ENCODE peak calls at places on chromosome 7, in four cellular contexts. N, L, H and A are unnamed samples.

GRCh38 chr7:158345731-158346130 is 241.9 kb downstream of the PTPRN2 start:
- DNase-seq in N (no peak), L (no peak), H (peak; percentile 20), A (no peak)

GRCh38 chr7:20102970-20103369 is 114.2 kb downstream of the MACC1 start:
- DNase-seq in N (no peak), L (no peak), H (no peak), A (no peak)

GRCh38 chr7:68321076-68321639 is 1277.1 kb upstream of the AUTS2 start:
- DNase-seq in N (no peak), L (no peak), H (no peak), A (no peak)

GRCh38 chr7:70647801-70648491 is 484.0 kb upstream of the GALNT17 start:
- DNase-seq in N (peak; percentile 84), L (peak; percentile 47), H (no peak), A (peak; percentile 72)

GRCh38 chr7:57867884-57868701 is 418.1 kb downstream of the ZNF716 start:
- DNase-seq in N (no peak), L (no peak), H (no peak), A (no peak)

GRCh38 chr7:17239046-17239445 is 59.4 kb upstream of the AHR start:
- DNase-seq in N (no peak), L (no peak), H (no peak), A (no peak)

GRCh38 chr7:115910541-115911164 is 119.9 kb downstream of the TFEC start:
- DNase-seq in N (no peak), L (no peak), H (no peak), A (peak; percentile 30)

GRCh38 chr7:50352282-50352681 is 47.8 kb downstream of the IKZF1 start:
- DNase-seq in N (no peak), L (no peak), H (no peak), A (no peak)

GRCh38 chr7:85104432-85105205 is 82.2 kb downstream of the SEMA3D start:
- DNase-seq in N (no peak), L (no peak), H (no peak), A (no peak)

GRCh38 chr7:137682596-137682995 is 164.2 kb downstream of the DGKI start:
- DNase-seq in N (no peak), L (no peak), H (no peak), A (no peak)

GRCh38 chr7:154188330-154188729 is 136.1 kb downstream of the DPP6 start:
- DNase-seq in N (no peak), L (no peak), H (no peak), A (no peak)

GRCh38 chr7:77184990-77185389 is 14.6 kb downstream of the FGL2 start:
- DNase-seq in N (no peak), L (no peak), H (no peak), A (no peak)

GRCh38 chr7:13908667-13909382 is 80.6 kb downstream of the ETV1 start:
- DNase-seq in N (no peak), L (no peak), H (no peak), A (peak; percentile 27)

GRCh38 chr7:157664034-157664433 is 327.2 kb downstream of the DNAJB6 start:
- DNase-seq in N (no peak), L (no peak), H (no peak), A (no peak)

GRCh38 chr7:54187886-54188518 is 354.2 kb upstream of the VSTM2A start:
- DNase-seq in N (no peak), L (no peak), H (no peak), A (no peak)

GRCh38 chr7:69577221-69577620 is 21.1 kb upstream of the AUTS2 start:
- DNase-seq in N (no peak), L (no peak), H (no peak), A (no peak)

GRCh38 chr7:116543664-116544063 is 18.8 kb downstream of the CAV1 start:
- DNase-seq in N (no peak), L (no peak), H (no peak), A (no peak)

GRCh38 chr7:27661776-27662489 is 750 bp downstream of the HIBADH start:
- DNase-seq in N (peak; percentile 66), L (no peak), H (no peak), A (peak; percentile 13)

GRCh38 chr7:2201686-2202360 is 30.9 kb downstream of the MAD1L1 start:
- DNase-seq in N (no peak), L (no peak), H (peak; percentile 37), A (no peak)

GRCh38 chr7:139424004-139424403 is 59.5 kb downstream of the KLRG2 start:
- DNase-seq in N (no peak), L (no peak), H (no peak), A (no peak)

GRCh38 chr7:150964593-150965111 is 13.5 kb downstream of the KCNH2 start:
- DNase-seq in N (no peak), L (no peak), H (no peak), A (no peak)

GRCh38 chr7:148584154-148584827 is 6.3 kb upstream of the C7orf33 start:
- DNase-seq in N (no peak), L (no peak), H (no peak), A (no peak)

GRCh38 chr7:69696686-69697685 is 98.7 kb downstream of the AUTS2 start:
- DNase-seq in N (no peak), L (no peak), H (no peak), A (no peak)

GRCh38 chr7:115232041-115232440 is 310.1 kb downstream of the MDFIC start:
- DNase-seq in N (no peak), L (no peak), H (no peak), A (no peak)

GRCh38 chr7:118082506-118082905 is 101.5 kb upstream of the LSM8 start:
- DNase-seq in N (no peak), L (no peak), H (no peak), A (no peak)

GRCh38 chr7:116524609-116525297 is at the start of gene CAV1:
- DNase-seq in N (peak; percentile 79), L (no peak), H (peak; percentile 94), A (peak; percentile 38)

GRCh38 chr7:159139202-159139601 is 5.5 kb downstream of the VIPR2 start:
- DNase-seq in N (no peak), L (no peak), H (no peak), A (no peak)

GRCh38 chr7:120856621-120857352 is 1.2 kb downstream of the TSPAN12 start:
- DNase-seq in N (peak; percentile 53), L (no peak), H (peak; percentile 46), A (peak; percentile 40)

GRCh38 chr7:48182736-48183369 is 11.6 kb downstream of the ABCA13 start:
- DNase-seq in N (no peak), L (no peak), H (no peak), A (no peak)

GRCh38 chr7:81611040-81611439 is 158.8 kb downstream of the HGF start:
- DNase-seq in N (no peak), L (no peak), H (no peak), A (no peak)

GRCh38 chr7:29480456-29480855 is 83.2 kb upstream of the PRR15 start:
- DNase-seq in N (no peak), L (no peak), H (no peak), A (peak; percentile 49)

GRCh38 chr7:101990811-101991418 is 173.5 kb downstream of the CUX1 start:
- DNase-seq in N (peak; percentile 83), L (no peak), H (no peak), A (no peak)

GRCh38 chr7:27712217-27712616 is 27.7 kb upstream of the TAX1BP1 start:
- DNase-seq in N (no peak), L (no peak), H (no peak), A (peak; percentile 41)

GRCh38 chr7:31922883-31923282 is 147.3 kb downstream of the PDE1C start:
- DNase-seq in N (no peak), L (no peak), H (no peak), A (no peak)

GRCh38 chr7:32347244-32347828 is 142.8 kb downstream of the LSM5 start:
- DNase-seq in N (peak; percentile 49), L (no peak), H (no peak), A (peak; percentile 17)

GRCh38 chr7:464177-464711 is 55.4 kb downstream of the PDGFA start:
- DNase-seq in N (peak; percentile 34), L (no peak), H (peak; percentile 39), A (no peak)
- H3K36me3 ChIP-seq in N (no peaks in the 10 kb centered on the region), L (no peaks in the 10 kb centered on the region), H (no peaks in the 10 kb centered on the region), A (no peaks in the 10 kb centered on the region)

GRCh38 chr7:141744131-141744530 is 6.0 kb downstream of the SSBP1 start:
- DNase-seq in N (no peak), L (no peak), H (no peak), A (no peak)
- H3K36me3 ChIP-seq in N (peaks cover 2% of the 10 kb centered on the region), L (peaks cover 47% of the 10 kb centered on the region), H (peaks cover 94% of the 10 kb centered on the region), A (peaks cover 13% of the 10 kb centered on the region)

GRCh38 chr7:5712566-5712965 is 68.9 kb downstream of the RNF216 start:
- DNase-seq in N (no peak), L (no peak), H (no peak), A (no peak)
- H3K36me3 ChIP-seq in N (no peaks in the 10 kb centered on the region), L (peaks cover 47% of the 10 kb centered on the region), H (peaks cover 90% of the 10 kb centered on the region), A (peaks cover 8% of the 10 kb centered on the region)

DNA sequence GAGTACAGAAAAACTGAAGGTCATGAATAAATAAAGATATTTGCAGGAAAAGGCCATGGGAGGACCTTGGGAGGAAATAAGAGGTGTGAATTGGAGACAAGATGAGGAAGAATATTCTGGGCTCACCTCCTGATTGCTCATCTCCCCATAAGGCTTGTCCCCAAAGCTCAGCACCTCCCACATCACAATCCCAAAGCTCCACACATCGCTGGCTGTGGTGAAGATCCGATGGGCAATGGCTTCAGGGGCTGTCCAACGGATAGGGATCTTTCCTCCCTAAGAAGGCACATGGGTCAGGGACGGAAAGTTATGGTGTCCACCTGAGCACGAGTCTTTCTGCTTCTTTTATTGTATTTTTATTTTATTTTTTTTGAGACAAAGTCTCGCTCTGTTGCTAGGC is 12.9 kb downstream of the ZYX start:
- DNase-seq in N (no peak), L (no peak), H (no peak), A (no peak)
- H3K36me3 ChIP-seq in N (no peaks in the 10 kb centered on the region), L (peaks cover 34% of the 10 kb centered on the region), H (peaks cover 44% of the 10 kb centered on the region), A (peaks cover 17% of the 10 kb centered on the region)

GRCh38 chr7:854118-854775 is 22.0 kb downstream of the SUN1 start:
- DNase-seq in N (no peak), L (no peak), H (no peak), A (no peak)

GRCh38 chr7:857661-858060 is 18.7 kb upstream of the GET4 start:
- DNase-seq in N (no peak), L (no peak), H (no peak), A (no peak)

GRCh38 chr7:853366-854117 is 21.3 kb downstream of the SUN1 start:
- DNase-seq in N (no peak), L (no peak), H (no peak), A (no peak)

GRCh38 chr7:856444-857095 is 19.8 kb upstream of the GET4 start:
- DNase-seq in N (no peak), L (no peak), H (no peak), A (no peak)

GRCh38 chr7:855686-856369 is 20.5 kb upstream of the GET4 start:
- DNase-seq in N (no peak), L (no peak), H (no peak), A (no peak)
- H3K36me3 ChIP-seq in N (no peaks in the 10 kb centered on the region), L (peaks cover 49% of the 10 kb centered on the region), H (peaks cover 91% of the 10 kb centered on the region), A (peaks cover 37% of the 10 kb centered on the region)

GRCh38 chr7:44466300-44467216 is 23.9 kb downstream of the NUDCD3 start:
- DNase-seq in N (no peak), L (no peak), H (no peak), A (no peak)
- H3K36me3 ChIP-seq in N (no peaks in the 10 kb centered on the region), L (no peaks in the 10 kb centered on the region), H (peaks cover 56% of the 10 kb centered on the region), A (peaks cover 2% of the 10 kb centered on the region)

GRCh38 chr7:4996696-4997222 is 37.8 kb upstream of the MMD2 start:
- DNase-seq in N (no peak), L (no peak), H (peak; percentile 39), A (no peak)

GRCh38 chr7:4998244-4998643 is 39.3 kb upstream of the MMD2 start:
- DNase-seq in N (no peak), L (no peak), H (peak; percentile 33), A (no peak)

GRCh38 chr7:4998830-4999768 is 40.1 kb upstream of the MMD2 start:
- DNase-seq in N (no peak), L (no peak), H (peak; percentile 44), A (no peak)

GRCh38 chr7:4993471-4993870 is 34.5 kb upstream of the MMD2 start:
- DNase-seq in N (no peak), L (no peak), H (peak; percentile 39), A (no peak)

GRCh38 chr7:4995429-4995969 is 36.5 kb upstream of the MMD2 start:
- DNase-seq in N (no peak), L (no peak), H (peak; percentile 41), A (no peak)
- H3K36me3 ChIP-seq in N (no peaks in the 10 kb centered on the region), L (peaks cover 27% of the 10 kb centered on the region), H (peaks cover 76% of the 10 kb centered on the region), A (peaks cover 8% of the 10 kb centered on the region)